ENCODE peak calls at places on chromosomes 1 and 21, in four cellular contexts. One of them, this sample, is unnamed.

GRCh38 chr1:231053493-231054162 is 13.6 kb upstream of the FAM89A start:
- DNase-seq in nephron progenitor cell: no peak
- DNase-seq in hippocampal formation: peak; percentile 44
- DNase-seq in A549: no peak
- DNase-seq in this sample: peak; percentile 72

GRCh38 chr1:167880570-167880969 is 33.4 kb downstream of the ADCY10 start:
- DNase-seq in nephron progenitor cell: no peak
- DNase-seq in A549: no peak
- DNase-seq in hippocampal formation: no peak
- DNase-seq in this sample: no peak

GRCh38 chr21:37684115-37684493 is 232.2 kb downstream of the KCNJ6 start:
- DNase-seq in nephron progenitor cell: no peak
- DNase-seq in A549: no peak
- DNase-seq in hippocampal formation: no peak
- DNase-seq in this sample: no peak

GRCh38 chr1:212242985-212243308 is 42.3 kb upstream of the PPP2R5A start:
- DNase-seq in hippocampal formation: no peak
- DNase-seq in A549: no peak
- DNase-seq in nephron progenitor cell: no peak
- DNase-seq in this sample: no peak

GRCh38 chr1:8169364-8170058 is 143.4 kb upstream of the ERRFI1 start:
- DNase-seq in A549: peak; percentile 89
- DNase-seq in hippocampal formation: peak; percentile 15
- DNase-seq in nephron progenitor cell: no peak
- DNase-seq in this sample: peak; percentile 90

GRCh38 chr1:164983023-164983650 is 373.4 kb downstream of the LMX1A start:
- DNase-seq in nephron progenitor cell: peak; percentile 5
- DNase-seq in A549: no peak
- DNase-seq in hippocampal formation: peak; percentile 46
- DNase-seq in this sample: no peak

GRCh38 chr1:230572121-230573083 is 69.9 kb upstream of the COG2 start:
- DNase-seq in nephron progenitor cell: peak; percentile 39
- DNase-seq in hippocampal formation: no peak
- DNase-seq in A549: peak; percentile 14
- DNase-seq in this sample: no peak

GRCh38 chr1:200090252-200091159 is 63.0 kb downstream of the NR5A2 start:
- DNase-seq in hippocampal formation: no peak
- DNase-seq in A549: peak; percentile 74
- DNase-seq in nephron progenitor cell: no peak
- DNase-seq in this sample: peak; percentile 89

GRCh38 chr1:63435136-63435535 is 67.7 kb downstream of the ALG6 start:
- DNase-seq in nephron progenitor cell: no peak
- DNase-seq in A549: no peak
- DNase-seq in hippocampal formation: no peak
- DNase-seq in this sample: no peak

GRCh38 chr1:51726544-51727225 is 109.8 kb downstream of the OSBPL9 start:
- DNase-seq in A549: no peak
- DNase-seq in hippocampal formation: no peak
- DNase-seq in nephron progenitor cell: no peak
- DNase-seq in this sample: no peak

GRCh38 chr1:231723146-231723545 is 96.6 kb downstream of the DISC1 start:
- DNase-seq in hippocampal formation: no peak
- DNase-seq in A549: no peak
- DNase-seq in nephron progenitor cell: no peak
- DNase-seq in this sample: peak; percentile 90

GRCh38 chr1:209594440-209594839 is 10.9 kb downstream of the CAMK1G start:
- DNase-seq in hippocampal formation: no peak
- DNase-seq in A549: no peak
- DNase-seq in nephron progenitor cell: no peak
- DNase-seq in this sample: no peak

GRCh38 chr1:11692899-11693590 is 1.5 kb downstream of the DRAXIN start:
- DNase-seq in hippocampal formation: no peak
- DNase-seq in A549: no peak
- DNase-seq in nephron progenitor cell: no peak
- DNase-seq in this sample: no peak

GRCh38 chr1:167630568-167631385 is 745 bp downstream of the RCSD1 start:
- DNase-seq in hippocampal formation: no peak
- DNase-seq in nephron progenitor cell: no peak
- DNase-seq in A549: no peak
- DNase-seq in this sample: no peak

GRCh38 chr1:83022206-83022605 is 976.7 kb downstream of the TTLL7 start:
- DNase-seq in nephron progenitor cell: no peak
- DNase-seq in A549: no peak
- DNase-seq in hippocampal formation: no peak
- DNase-seq in this sample: no peak

This sample was measured in dermis microvascular lymphatic vessel endothelial cell.